ENCODE peak calls at places on chromosomes 11 and 22, in seven cellular contexts. W, N, F, Z, K, E and S are unnamed samples.

GRCh38 chr11:36000616-36001190 is 56.8 kb downstream of the LDLRAD3 start:
- DNase-seq in W (no peak), N (no peak), F (no peak), Z (no peak), K (no peak), E (no peak), S (no peak)

GRCh38 chr22:43136255-43136654 is 6.9 kb downstream of the MCAT start:
- DNase-seq in W (no peak), N (peak), F (no peak), Z (no peak), K (no peak), E (peak), S (peak)

GRCh38 chr11:16896716-16897115 is 117.5 kb downstream of the PLEKHA7 start:
- DNase-seq in W (no peak), N (no peak), F (no peak), Z (no peak), K (no peak), E (no peak), S (no peak)

GRCh38 chr22:22520667-22521602 is 865 bp upstream of the ZNF280A start:
- DNase-seq in W (no peak), N (no peak), F (no peak), Z (no peak), K (no peak), E (peak), S (no peak)

GRCh38 chr11:27250867-27251266 is 112.1 kb downstream of the CCDC34 start:
- DNase-seq in W (no peak), N (no peak), F (no peak), Z (no peak), K (no peak), E (no peak), S (no peak)

GRCh38 chr11:118634435-118635236 is 27.2 kb downstream of the PHLDB1 start:
- DNase-seq in W (peak), N (peak), F (peak), Z (peak), K (peak), E (peak), S (peak)

GRCh38 chr11:121890377-121890776 is 225.6 kb downstream of the BLID start:
- DNase-seq in W (no peak), N (no peak), F (no peak), Z (no peak), K (no peak), E (peak), S (no peak)

GRCh38 chr11:110857885-110858555 is 145.8 kb upstream of the ARHGAP20 start:
- DNase-seq in W (no peak), N (no peak), F (peak), Z (no peak), K (peak), E (peak), S (no peak)

GRCh38 chr11:90250970-90251369 is 28.1 kb upstream of the CHORDC1 start:
- DNase-seq in W (no peak), N (no peak), F (no peak), Z (no peak), K (no peak), E (no peak), S (no peak)

GRCh38 chr11:121802542-121802941 is 313.5 kb downstream of the BLID start:
- DNase-seq in W (no peak), N (no peak), F (no peak), Z (no peak), K (no peak), E (peak), S (peak)

GRCh38 chr11:117664897-117665296 is 132.1 kb downstream of the DSCAML1 start:
- DNase-seq in W (no peak), N (no peak), F (no peak), Z (no peak), K (no peak), E (no peak), S (no peak)

GRCh38 chr11:68121067-68121899 is at the start of gene CHKA:
- DNase-seq in W (peak), N (peak), F (peak), Z (peak), K (peak), E (peak), S (peak)
- TF ChIP-seq POLR2A in W (peak), N (peak), F (peak), Z (peak), K (peak), E (peak), S (no peak)

GRCh38 chr11:76380161-76380976 is 563 bp downstream of the THAP12 start:
- DNase-seq in W (no peak), N (peak), F (no peak), Z (no peak), K (no peak), E (peak), S (peak)
- TF ChIP-seq POLR2A in W (no peak), N (no peak), F (no peak), Z (no peak), K (no peak), E (peak), S (no peak)

GRCh38 chr22:29205598-29206371 is at the start of gene EMID1:
- DNase-seq in W (no peak), N (peak), F (peak), Z (no peak), K (no peak), E (peak), S (no peak)
- TF ChIP-seq POLR2A in W (no peak), N (no peak), F (no peak), Z (no peak), K (no peak), E (no peak), S (no peak)

DNA sequence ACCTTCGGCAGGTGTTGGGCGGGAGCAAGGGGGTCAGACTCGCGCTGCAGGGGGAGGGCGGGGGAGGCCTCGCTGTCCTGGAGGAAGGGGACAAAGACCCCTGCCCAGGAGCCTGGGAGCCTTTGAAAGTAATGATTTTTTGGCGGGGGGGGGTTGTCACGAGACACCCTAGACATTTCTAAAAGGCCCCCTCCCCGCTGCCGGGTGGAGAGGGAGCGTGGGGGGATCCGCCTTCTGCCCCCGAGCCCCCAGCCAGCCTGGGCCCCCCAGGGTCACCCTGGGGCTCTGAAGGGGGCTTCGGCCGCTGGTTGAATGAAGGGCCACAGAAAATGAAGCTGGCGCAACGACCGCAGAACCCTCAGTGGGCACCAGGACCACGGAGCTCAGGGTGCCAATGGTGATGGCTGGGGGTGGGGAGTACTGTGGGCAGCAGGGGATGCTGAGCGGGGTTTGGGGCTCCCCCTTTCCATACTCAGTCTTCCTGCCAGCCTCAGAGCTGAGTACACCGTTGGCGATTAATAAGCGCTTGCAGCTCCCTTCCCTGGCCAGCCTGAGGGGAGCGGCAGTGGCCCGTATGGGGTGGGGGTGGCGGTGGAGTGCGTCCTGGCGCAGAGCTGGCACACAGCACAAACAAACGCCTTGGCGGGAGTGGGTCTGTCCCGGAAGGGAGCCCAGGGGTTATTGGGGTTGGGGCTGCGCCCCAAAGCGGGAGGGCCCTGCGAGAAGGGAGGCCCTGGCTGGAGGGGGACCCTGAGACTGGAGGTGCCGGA is 1.2 kb upstream of the DUSP8 start:
- DNase-seq in W (no peak), N (peak), F (peak), Z (no peak), K (no peak), E (no peak), S (peak)
- TF ChIP-seq POLR2A in W (no peak), N (no peak), F (peak), Z (no peak), K (no peak), E (no peak), S (no peak)